ENCODE peak calls at places on chromosomes 16 and 17, in five cellular contexts. K is brain microvascular endothelial cell, O is osteoblast, T is DND-41, L is WERI-Rb-1. D is an unnamed sample. For H3K36me3, the result is how much of the 10 kb centered on the place peaks cover.

GRCh38 chr17:15651583-15652110 is 32.1 kb upstream of the FBXW10B start:
- DNase-seq in T (peak), L (peak), K (peak), O (peak), D (peak)

GRCh38 chr17:40707720-40708119 is 4.2 kb upstream of the KRT24 start:
- DNase-seq in O (no peak), K (no peak), T (no peak), L (no peak), D (no peak)

GRCh38 chr17:6496636-6497441 is 52.6 kb downstream of the PIMREG start:
- DNase-seq in T (no peak), L (peak), K (no peak), O (no peak), D (no peak)

GRCh38 chr17:42315402-42316156 is 27.3 kb downstream of the STAT5A start:
- DNase-seq in T (no peak), L (no peak), O (no peak), K (no peak), D (no peak)

GRCh38 chr17:35345926-35346771 is 27.3 kb downstream of the SLFN11 start:
- DNase-seq in L (no peak), K (no peak), T (peak), O (peak), D (peak)

GRCh38 chr17:64320613-64321553 is 57.8 kb upstream of the TEX2 start:
- DNase-seq in L (peak), K (peak), O (peak), T (peak), D (peak)

GRCh38 chr17:42530952-42531454 is 5.0 kb upstream of the NAGLU start:
- DNase-seq in T (no peak), K (no peak), O (no peak), L (peak), D (no peak)

GRCh38 chr16:10664720-10665126 is 30.0 kb downstream of the TEKT5 start:
- DNase-seq in T (no peak), O (no peak), K (no peak), L (no peak), D (no peak)

GRCh38 chr16:18816286-18816685 is 14.9 kb upstream of the ARL6IP1 start:
- DNase-seq in K (no peak), L (no peak), T (no peak), O (no peak), D (no peak)

GRCh38 chr16:80614908-80615696 is 74.3 kb downstream of the DYNLRB2 start:
- DNase-seq in O (peak), T (no peak), L (no peak), K (peak), D (no peak)

GRCh38 chr17:55233840-55234239 is 30.9 kb upstream of the HLF start:
- DNase-seq in K (no peak), L (no peak), T (no peak), O (no peak), D (no peak)

GRCh38 chr17:17366941-17367885 is 64.0 kb downstream of the NT5M start:
- DNase-seq in L (peak), O (peak), K (no peak), T (no peak), D (no peak)

GRCh38 chr16:879986-880385 is 79.5 kb upstream of the GNG13 start:
- DNase-seq in L (no peak), O (peak), T (no peak), K (no peak), D (no peak)

GRCh38 chr16:88836791-88837190 is 20.0 kb downstream of the GALNS start:
- DNase-seq in T (no peak), K (no peak), O (no peak), L (no peak), D (no peak)
- H3K36me3 ChIP-seq in T (under half), K (under half), O (under half), L (under half), D (under half)

DNA sequence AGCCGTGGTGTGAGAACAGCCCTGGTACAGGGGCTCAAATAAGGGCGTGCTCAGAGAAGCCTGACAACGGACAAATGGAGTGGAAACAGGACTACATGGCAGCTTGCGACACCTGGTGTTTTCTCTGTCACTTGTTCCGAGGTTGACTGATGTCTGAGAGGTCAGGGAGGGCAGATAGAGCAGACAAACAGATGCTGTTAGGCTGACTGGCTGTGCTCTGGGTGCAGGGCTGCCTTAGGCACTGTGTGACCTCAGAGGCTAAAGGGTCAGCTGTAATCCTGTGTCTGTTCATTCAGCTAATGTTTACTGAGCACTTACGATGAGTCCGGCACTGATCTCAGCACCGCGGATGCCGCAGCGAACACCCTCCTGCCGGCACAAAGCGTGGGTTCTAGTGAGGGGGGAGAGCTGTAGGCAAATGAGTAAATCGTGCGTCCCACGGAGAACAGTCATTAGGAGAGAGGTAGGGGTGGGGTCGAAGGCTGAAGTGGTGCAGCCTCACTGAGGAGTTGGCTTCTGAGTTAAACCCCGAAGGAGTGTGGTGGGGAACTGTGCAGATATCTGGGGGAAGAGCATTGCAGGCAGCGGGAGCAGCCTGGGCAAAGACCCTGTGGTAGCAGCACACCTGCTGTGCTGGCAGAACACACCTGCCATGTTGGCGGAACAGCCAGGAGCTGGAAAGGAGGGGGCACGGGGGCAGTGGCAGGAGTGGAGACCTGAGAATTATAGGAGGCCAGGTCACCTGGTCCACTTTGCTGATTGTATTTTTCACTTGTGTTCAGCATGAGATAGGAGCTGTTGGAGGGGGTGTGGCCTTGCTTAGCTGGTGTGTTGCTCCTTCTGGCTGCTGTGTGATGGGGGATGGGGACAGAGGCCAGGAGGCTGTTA is 35.0 kb downstream of the GPT2 start:
- DNase-seq in O (peak), K (no peak), T (no peak), L (peak), D (no peak)
- H3K36me3 ChIP-seq in O (under half), K (under half), T (under half), L (half or more), D (under half)

DNA sequence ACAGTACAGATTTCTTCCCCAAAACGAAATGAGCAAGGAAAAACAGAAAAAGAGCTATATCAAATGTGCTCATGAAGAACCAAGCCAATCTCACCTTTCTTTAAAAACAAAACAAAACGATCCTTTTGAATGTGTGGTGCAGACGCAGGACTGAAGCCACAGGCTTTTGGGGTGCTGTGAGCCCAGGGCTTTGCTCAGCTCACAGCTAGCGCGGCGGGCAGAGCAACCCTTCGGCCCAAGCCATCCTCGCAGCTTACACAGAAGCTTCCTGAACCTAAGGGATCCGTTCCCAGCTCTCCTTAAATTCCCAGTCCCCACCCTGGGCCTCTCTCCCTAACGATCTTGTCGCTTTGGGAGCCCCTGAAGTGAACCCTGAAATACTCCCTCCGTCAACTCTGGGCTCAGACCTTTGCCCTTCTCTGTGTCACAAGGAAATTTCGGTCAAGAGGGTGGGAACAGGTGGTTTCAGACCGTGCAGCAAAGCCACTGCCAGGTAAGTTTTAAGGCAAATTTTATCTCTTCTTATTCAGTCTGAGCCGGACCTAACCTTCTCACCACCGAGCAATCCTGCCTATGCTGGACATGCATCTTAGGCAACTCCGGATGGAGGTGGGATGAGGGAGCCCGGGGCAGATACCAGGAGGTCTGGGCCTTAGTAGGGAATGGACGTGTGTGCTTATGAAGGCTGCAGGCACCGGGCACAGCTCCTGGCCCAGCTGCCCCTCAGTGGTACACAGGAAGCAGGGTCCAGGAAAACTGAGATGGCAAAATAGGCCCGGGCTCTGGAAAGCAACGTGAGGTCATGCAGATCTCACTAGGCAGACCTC is 52.0 kb downstream of the COTL1 start:
- DNase-seq in L (no peak), T (no peak), O (no peak), K (no peak), D (no peak)
- H3K36me3 ChIP-seq in L (under half), T (under half), O (under half), K (half or more), D (under half)

GRCh38 chr16:89957214-89957785 is 8.7 kb downstream of the DEF8 start:
- DNase-seq in T (no peak), K (no peak), O (no peak), L (no peak), D (no peak)
- H3K36me3 ChIP-seq in T (under half), K (under half), O (under half), L (under half), D (under half)

DNA sequence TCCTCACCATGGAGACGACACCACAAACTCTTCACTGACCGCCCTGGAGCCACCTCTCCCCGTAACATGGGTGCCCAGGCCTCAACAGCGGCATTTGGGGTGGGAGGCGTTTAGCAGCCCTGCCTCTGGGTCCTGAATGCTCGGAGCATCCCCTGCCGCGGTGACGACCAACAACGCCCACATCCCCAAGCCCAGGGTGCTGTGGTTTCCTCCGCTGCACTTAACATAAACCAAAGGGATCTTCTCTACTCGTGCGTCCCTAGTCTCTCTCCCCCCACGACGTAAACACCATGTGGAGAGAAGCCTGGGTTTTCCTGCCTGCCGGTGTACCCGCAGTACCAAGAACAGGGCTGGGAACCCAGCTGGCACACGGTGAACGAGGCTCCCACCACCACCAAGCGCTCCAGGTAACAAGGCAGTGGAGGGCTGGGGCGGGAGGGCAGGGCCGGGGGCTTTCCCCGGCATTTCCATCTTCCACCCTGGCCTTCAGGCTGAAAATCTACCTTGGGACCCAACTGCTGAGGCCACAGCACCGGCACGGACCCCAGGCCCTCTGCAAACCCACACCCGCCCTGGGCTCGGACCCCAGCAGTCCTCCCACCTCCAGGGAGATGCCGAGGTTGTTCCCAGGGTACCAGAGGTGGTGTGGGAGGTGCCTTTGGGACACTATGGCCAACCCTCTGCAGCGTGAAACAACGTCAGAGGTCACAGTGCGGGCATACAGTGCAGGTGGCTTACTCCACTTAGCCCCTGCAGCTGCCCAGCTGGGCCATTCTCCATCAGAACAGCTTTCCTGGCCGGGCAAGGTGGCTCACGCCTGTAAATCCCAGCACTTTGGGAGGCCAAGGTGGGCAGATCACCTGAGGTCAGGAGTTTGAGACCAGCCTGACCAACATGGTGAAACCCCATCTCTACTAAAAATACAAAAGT is 54.3 kb downstream of the TIMM22 start:
- DNase-seq in O (no peak), K (no peak), L (no peak), T (no peak), D (no peak)
- H3K36me3 ChIP-seq in O (under half), K (under half), L (under half), T (under half), D (under half)

DNA sequence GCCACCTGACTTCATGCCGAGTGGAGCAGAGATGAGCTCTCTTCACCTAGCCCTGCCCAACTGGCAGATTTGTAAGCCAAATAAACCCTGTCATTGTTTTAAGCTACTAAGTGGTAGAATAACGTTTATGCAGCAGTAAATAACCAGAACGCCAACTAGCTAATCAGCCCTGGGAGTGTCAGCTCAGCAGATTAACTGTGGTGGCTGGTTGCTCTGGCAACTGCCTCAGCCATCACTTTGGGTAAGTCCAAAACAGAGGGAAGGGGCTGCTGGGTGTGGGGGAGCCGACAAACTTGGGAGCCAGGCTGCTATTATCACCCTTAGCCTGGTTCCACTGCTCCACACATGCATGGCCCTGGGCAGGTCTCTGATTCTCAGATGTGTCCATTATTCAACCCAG is 22.2 kb upstream of the RHOT1 start:
- DNase-seq in T (no peak), L (peak), O (no peak), K (no peak), D (no peak)
- H3K36me3 ChIP-seq in T (under half), L (under half), O (under half), K (under half), D (under half)

GRCh38 chr16:75401697-75402096 is 31.6 kb downstream of the CFDP1 start:
- DNase-seq in T (no peak), K (no peak), O (peak), L (no peak), D (no peak)

GRCh38 chr16:75402174-75402820 is 31.0 kb downstream of the CFDP1 start:
- DNase-seq in O (peak), T (no peak), L (no peak), K (peak), D (no peak)

GRCh38 chr16:75392911-75393310 is 40.4 kb downstream of the CFDP1 start:
- DNase-seq in K (no peak), L (no peak), T (no peak), O (peak), D (no peak)

GRCh38 chr16:75402821-75403475 is 30.4 kb downstream of the CFDP1 start:
- DNase-seq in O (peak), L (no peak), K (peak), T (no peak), D (peak)

GRCh38 chr16:75398333-75398732 is 35.0 kb downstream of the CFDP1 start:
- DNase-seq in K (no peak), L (no peak), T (no peak), O (no peak), D (no peak)
- H3K36me3 ChIP-seq in K (under half), L (under half), T (under half), O (under half), D (under half)

GRCh38 chr17:46039592-46040186 is 40.6 kb downstream of the STH start:
- DNase-seq in L (no peak), O (no peak), K (no peak), T (no peak), D (no peak)
- H3K36me3 ChIP-seq in L (half or more), O (half or more), K (half or more), T (half or more), D (half or more)

DNA sequence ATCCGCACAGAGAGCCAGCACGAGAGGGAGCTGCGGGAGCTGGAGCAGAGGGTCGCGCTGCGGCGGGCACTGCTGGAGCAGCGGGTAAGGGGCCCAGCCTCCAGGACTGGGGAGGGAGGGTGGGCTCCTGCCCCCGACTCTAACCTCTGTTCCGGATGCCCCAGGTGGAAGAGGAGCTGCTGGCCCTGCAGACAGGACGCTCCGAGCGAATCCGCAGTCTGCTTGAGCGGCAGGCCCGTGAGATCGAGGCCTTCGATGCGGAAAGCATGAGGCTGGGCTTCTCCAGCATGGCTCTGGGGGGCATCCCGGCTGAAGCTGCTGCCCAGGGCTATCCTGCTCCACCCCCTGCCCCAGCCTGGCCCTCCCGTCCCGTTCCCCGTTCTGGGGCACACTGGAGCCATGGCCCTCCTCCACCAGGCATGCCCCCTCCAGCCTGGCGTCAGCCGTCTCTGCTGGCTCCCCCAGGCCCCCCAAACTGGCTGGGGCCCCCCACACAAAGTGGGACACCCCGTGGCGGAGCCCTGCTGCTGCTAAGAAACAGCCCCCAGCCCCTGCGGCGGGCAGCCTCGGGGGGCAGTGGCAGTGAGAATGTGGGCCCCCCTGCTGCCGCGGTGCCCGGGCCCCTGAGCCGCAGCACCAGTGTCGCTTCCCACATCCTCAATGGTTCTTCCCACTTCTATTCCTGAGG is 4.4 kb downstream of the HIRIP3 start:
- DNase-seq in L (no peak), T (no peak), O (no peak), K (no peak), D (no peak)
- H3K36me3 ChIP-seq in L (half or more), T (half or more), O (half or more), K (half or more), D (under half)

GRCh38 chr16:23225634-23226033 is 43.1 kb downstream of the SCNN1G start:
- DNase-seq in T (no peak), L (no peak), O (no peak), K (no peak), D (no peak)

GRCh38 chr16:23225109-23225508 is 42.6 kb downstream of the SCNN1G start:
- DNase-seq in K (no peak), L (no peak), O (no peak), T (no peak), D (no peak)

GRCh38 chr16:23227529-23227928 is 45.0 kb downstream of the SCNN1G start:
- DNase-seq in T (no peak), K (no peak), L (no peak), O (no peak), D (no peak)

GRCh38 chr16:23232806-23233205 is 50.3 kb downstream of the SCNN1G start:
- DNase-seq in O (no peak), T (no peak), K (no peak), L (no peak), D (no peak)

GRCh38 chr16:23229714-23230113 is 47.2 kb downstream of the SCNN1G start:
- DNase-seq in K (no peak), O (no peak), L (no peak), T (no peak), D (no peak)
- H3K36me3 ChIP-seq in K (under half), O (under half), L (under half), T (under half), D (under half)